ENCODE peak calls at places on chromosomes 13 and 19, in four cellular contexts. A, E, M and Y are unnamed samples.

GRCh38 chr13:50910483-50910805 is 853 bp downstream of the RNASEH2B start:
- DNase-seq in A (no peak), E (peak), M (peak), Y (peak)

GRCh38 chr19:11657307-11657706 is 60.0 kb downstream of the ZNF627 start:
- DNase-seq in A (no peak), E (no peak), M (no peak), Y (no peak)

GRCh38 chr13:101751488-101751887 is 299.0 kb downstream of the ITGBL1 start:
- DNase-seq in A (no peak), E (no peak), M (no peak), Y (no peak)

GRCh38 chr19:3068071-3068470 is 5.8 kb upstream of the TLE5 start:
- DNase-seq in A (no peak), E (no peak), M (no peak), Y (no peak)

GRCh38 chr13:59543418-59543817 is 620.3 kb downstream of the DIAPH3 start:
- DNase-seq in A (no peak), E (no peak), M (no peak), Y (no peak)

GRCh38 chr13:29748097-29748496 is 102.3 kb downstream of the UBL3 start:
- DNase-seq in A (no peak), E (no peak), M (no peak), Y (no peak)

GRCh38 chr19:35776102-35776788 is 881 bp downstream of the ARHGAP33 start:
- DNase-seq in A (no peak), E (no peak), M (no peak), Y (no peak)

GRCh38 chr19:3285647-3286176 is 61.3 kb downstream of the CELF5 start:
- DNase-seq in A (no peak), E (peak), M (no peak), Y (no peak)

GRCh38 chr13:91368676-91369425 is 21.4 kb downstream of the MIR17HG start:
- DNase-seq in A (no peak), E (no peak), M (no peak), Y (no peak)

GRCh38 chr19:48244289-48244688 is 11.4 kb downstream of the CARD8 start:
- DNase-seq in A (no peak), E (no peak), M (no peak), Y (no peak)

GRCh38 chr13:23159205-23159586 is 21.6 kb upstream of the SGCG start:
- DNase-seq in A (no peak), E (peak), M (peak), Y (no peak)

GRCh38 chr19:52896431-52897148 is 845 bp downstream of the ZNF320 start:
- DNase-seq in A (no peak), E (peak), M (peak), Y (no peak)

GRCh38 chr13:28671393-28671792 is 12.5 kb downstream of the POMP start:
- DNase-seq in A (no peak), E (no peak), M (no peak), Y (no peak)

GRCh38 chr13:91312324-91312723 is 35.2 kb upstream of the MIR17HG start:
- DNase-seq in A (no peak), E (no peak), M (no peak), Y (no peak)

GRCh38 chr19:8069116-8069973 is 16.8 kb downstream of the CCL25 start:
- DNase-seq in A (peak), E (no peak), M (no peak), Y (no peak)

GRCh38 chr19:38199340-38199739 is 24.7 kb downstream of the DPF1 start:
- DNase-seq in A (no peak), E (no peak), M (no peak), Y (no peak)

GRCh38 chr19:49324801-49325491 is at the start of gene SLC6A16:
- DNase-seq in A (no peak), E (no peak), M (no peak), Y (peak)

GRCh38 chr13:60267498-60268202 is 103.9 kb upstream of the DIAPH3 start:
- DNase-seq in A (no peak), E (no peak), M (no peak), Y (no peak)

GRCh38 chr19:55703790-55704215 is 28.8 kb downstream of the EPN1 start:
- DNase-seq in A (peak), E (no peak), M (no peak), Y (no peak)

GRCh38 chr19:19120308-19121156 is 17.7 kb downstream of the TMEM161A start:
- DNase-seq in A (peak), E (peak), M (no peak), Y (no peak)

GRCh38 chr13:45295536-45295935 is 45.4 kb downstream of the TPT1 start:
- DNase-seq in A (no peak), E (no peak), M (peak), Y (no peak)

GRCh38 chr19:14107581-14108461 is 9.7 kb downstream of the PRKACA start:
- DNase-seq in A (no peak), E (no peak), M (peak), Y (no peak)

GRCh38 chr13:113747291-113747833 is 11.7 kb upstream of the TMEM255B start:
- DNase-seq in A (no peak), E (no peak), M (no peak), Y (no peak)

GRCh38 chr19:32743021-32743420 is 23.5 kb downstream of the TDRD12 start:
- DNase-seq in A (no peak), E (no peak), M (no peak), Y (no peak)

GRCh38 chr19:14375582-14376291 is 5.5 kb upstream of the ADGRE5 start:
- DNase-seq in A (no peak), E (no peak), M (peak), Y (no peak)

GRCh38 chr13:26019881-26020535 is 31.8 kb downstream of the SHISA2 start:
- DNase-seq in A (no peak), E (no peak), M (no peak), Y (peak)

GRCh38 chr13:65855276-65855675 is 1374.9 kb downstream of the PCDH9 start:
- DNase-seq in A (no peak), E (no peak), M (no peak), Y (no peak)

GRCh38 chr13:106114981-106115554 is 420.4 kb downstream of the EFNB2 start:
- DNase-seq in A (no peak), E (no peak), M (no peak), Y (no peak)

GRCh38 chr19:33132425-33132824 is 511 bp downstream of the WDR88 start:
- DNase-seq in A (no peak), E (no peak), M (no peak), Y (no peak)

GRCh38 chr19:41194157-41194552 is 1.1 kb downstream of the CYP2S1 start:
- DNase-seq in A (no peak), E (no peak), M (no peak), Y (no peak)

GRCh38 chr13:20988033-20988908 is 73.1 kb downstream of the LATS2 start:
- DNase-seq in A (no peak), E (no peak), M (no peak), Y (no peak)

GRCh38 chr19:17205237-17206140 is 9.7 kb upstream of the USE1 start:
- DNase-seq in A (peak), E (no peak), M (peak), Y (no peak)

GRCh38 chr19:10985502-10985901 is 24.7 kb downstream of the SMARCA4 start:
- DNase-seq in A (no peak), E (no peak), M (no peak), Y (no peak)

GRCh38 chr13:19860884-19861655 is 2.4 kb downstream of the ZMYM5 start:
- DNase-seq in A (no peak), E (peak), M (no peak), Y (peak)

GRCh38 chr13:98475521-98475920 is 101.4 kb downstream of the STK24 start:
- DNase-seq in A (no peak), E (peak), M (no peak), Y (no peak)

GRCh38 chr13:83499286-83499685 is 383.0 kb downstream of the SLITRK1 start:
- DNase-seq in A (no peak), E (no peak), M (no peak), Y (no peak)

GRCh38 chr13:98265669-98266551 is 88.8 kb upstream of the RNF113B start:
- DNase-seq in A (no peak), E (no peak), M (no peak), Y (peak)

GRCh38 chr19:3440082-3440481 is 40.2 kb downstream of the SMIM24 start:
- DNase-seq in A (no peak), E (no peak), M (no peak), Y (no peak)

GRCh38 chr13:108586826-108587225 is 42.6 kb upstream of the MYO16 start:
- DNase-seq in A (no peak), E (no peak), M (no peak), Y (no peak)

GRCh38 chr13:96020155-96020575 is 33.0 kb downstream of the UGGT2 start:
- DNase-seq in A (no peak), E (peak), M (peak), Y (peak)

DNA sequence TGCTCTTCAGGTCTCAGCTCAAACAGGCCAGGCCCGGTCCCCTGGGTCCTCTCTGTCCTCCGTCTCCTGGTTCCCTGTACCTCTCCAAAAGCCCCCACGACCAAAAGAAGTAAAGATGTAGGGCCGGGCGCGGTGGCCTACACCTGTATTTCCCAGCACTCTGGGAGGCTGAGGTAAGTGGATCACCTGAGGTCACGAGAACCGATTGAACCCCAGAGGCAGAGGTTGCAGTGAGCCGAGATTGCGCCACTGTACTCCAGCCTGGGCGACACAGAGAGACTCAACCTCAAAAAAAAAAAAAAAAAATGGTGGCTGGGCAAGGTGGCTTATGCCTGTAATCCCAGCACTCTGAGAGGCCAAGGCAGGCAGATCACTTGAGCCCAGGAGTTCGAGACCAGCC is 22.0 kb upstream of the BCL3 start:
- DNase-seq in A (no peak), E (no peak), M (no peak), Y (no peak)
- H3K27ac ChIP-seq in A (no peak), E (no peak), M (no peak), Y (no peak)

DNA sequence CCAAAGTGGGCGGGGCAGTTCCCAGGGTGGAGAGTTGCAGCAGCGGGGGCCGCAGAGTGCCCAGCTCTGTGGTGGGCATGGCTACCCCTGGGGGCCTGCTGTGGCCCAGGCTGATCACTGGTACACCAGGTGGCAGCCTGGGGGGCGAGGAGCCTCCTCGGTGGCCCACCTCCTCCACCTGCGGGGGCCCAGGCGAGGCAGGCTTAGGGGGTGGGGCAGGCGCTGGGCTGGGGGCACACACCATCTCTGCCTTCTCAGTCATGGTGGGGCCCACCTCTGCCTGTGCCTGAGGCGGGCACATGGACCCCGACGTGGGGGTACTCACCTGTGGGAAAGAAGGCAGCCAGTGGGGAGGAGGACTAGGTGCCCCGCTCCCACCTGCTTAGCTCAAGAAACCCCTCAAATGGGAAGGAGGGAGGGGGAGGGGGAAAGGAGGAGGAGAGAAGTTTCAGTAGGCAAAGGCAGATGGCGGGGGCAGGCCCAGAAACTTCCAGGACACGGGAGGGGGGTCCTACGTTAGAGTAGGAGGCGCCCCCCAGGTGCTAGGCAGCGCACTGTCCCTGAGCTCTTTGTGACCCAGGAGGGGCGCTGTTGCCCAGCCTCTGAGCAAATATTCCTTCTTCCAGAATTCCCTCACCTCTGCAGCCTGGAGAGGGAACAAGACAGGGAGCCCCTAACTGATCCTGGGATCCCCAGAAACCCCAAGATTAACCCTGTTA is 1.6 kb downstream of the LYL1 start:
- DNase-seq in A (no peak), E (no peak), M (no peak), Y (no peak)
- H3K27ac ChIP-seq in A (no peak), E (no peak), M (peak), Y (no peak)

GRCh38 chr13:76522083-76522755 is 364.0 kb downstream of the KCTD12 start:
- DNase-seq in A (no peak), E (no peak), M (no peak), Y (no peak)
- H3K27ac ChIP-seq in A (no peak), E (no peak), M (no peak), Y (no peak)

GRCh38 chr13:99892189-99892588 is 79.4 kb downstream of the ZIC5 start:
- DNase-seq in A (peak), E (peak), M (no peak), Y (no peak)

GRCh38 chr13:99894105-99894504 is 77.5 kb downstream of the ZIC5 start:
- DNase-seq in A (no peak), E (no peak), M (no peak), Y (no peak)

GRCh38 chr13:99892866-99893504 is 78.6 kb downstream of the ZIC5 start:
- DNase-seq in A (no peak), E (no peak), M (no peak), Y (peak)

GRCh38 chr13:99894835-99895427 is 76.6 kb downstream of the ZIC5 start:
- DNase-seq in A (no peak), E (no peak), M (no peak), Y (peak)

DNA sequence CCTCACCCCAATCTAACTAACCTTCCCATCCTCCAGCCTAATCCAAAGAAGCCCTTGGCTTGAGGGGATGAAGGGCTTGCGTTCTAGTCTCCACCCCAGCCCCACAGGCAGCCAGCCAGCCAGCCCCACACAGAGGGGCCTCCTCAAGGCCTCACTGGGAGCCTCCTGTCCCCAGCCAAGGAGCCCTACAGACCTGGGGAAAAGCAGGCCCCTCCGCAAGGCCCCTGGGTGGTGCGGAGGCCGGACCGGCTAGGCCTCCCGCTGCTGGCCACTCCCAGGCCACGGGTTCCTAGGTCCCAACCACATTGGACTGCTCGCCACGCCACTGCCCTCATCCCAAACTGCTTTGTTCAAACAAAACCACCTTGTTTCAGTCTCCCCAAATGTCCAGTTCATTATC is 78.0 kb downstream of the ZIC5 start:
- DNase-seq in A (no peak), E (no peak), M (no peak), Y (peak)
- H3K27ac ChIP-seq in A (no peak), E (no peak), M (no peak), Y (no peak)

DNA sequence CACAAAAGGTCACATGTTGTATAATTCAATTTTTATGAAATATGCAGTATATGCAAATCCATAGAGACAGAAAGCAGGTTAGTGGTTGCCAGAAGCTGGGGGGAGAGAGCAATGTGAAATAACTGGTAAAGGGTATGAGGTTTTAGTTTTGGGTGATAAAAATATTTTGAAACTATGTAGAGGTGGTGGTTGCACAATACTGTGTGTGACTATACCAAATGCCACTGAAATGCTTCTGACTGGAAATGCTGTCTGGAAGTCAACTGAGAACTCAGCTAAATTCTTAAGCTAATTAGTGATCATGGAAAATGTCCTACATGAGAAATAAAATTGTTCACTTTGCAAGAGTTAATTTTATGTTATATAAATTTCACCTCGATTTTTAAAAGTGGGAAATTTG is 65.3 kb upstream of the RXFP2 start:
- DNase-seq in A (no peak), E (no peak), M (no peak), Y (no peak)
- H3K27ac ChIP-seq in A (no peak), E (no peak), M (no peak), Y (no peak)

GRCh38 chr19:5686647-5687359 is 3.3 kb upstream of the RPL36 start:
- DNase-seq in A (peak), E (peak), M (peak), Y (peak)

GRCh38 chr19:5683177-5683886 is 2.5 kb downstream of the HSD11B1L start:
- DNase-seq in A (no peak), E (no peak), M (no peak), Y (no peak)

GRCh38 chr19:5686326-5686646 is 3.8 kb upstream of the RPL36 start:
- DNase-seq in A (no peak), E (no peak), M (no peak), Y (no peak)

GRCh38 chr19:5682293-5682592 is 1.4 kb downstream of the HSD11B1L start:
- DNase-seq in A (no peak), E (no peak), M (no peak), Y (no peak)

GRCh38 chr19:5684694-5685430 is 4.0 kb downstream of the HSD11B1L start:
- DNase-seq in A (no peak), E (no peak), M (no peak), Y (no peak)
- H3K27ac ChIP-seq in A (no peak), E (no peak), M (no peak), Y (no peak)

GRCh38 chr13:40389081-40389641 is 277.3 kb downstream of the FOXO1 start:
- DNase-seq in A (no peak), E (no peak), M (no peak), Y (no peak)
- H3K27ac ChIP-seq in A (no peak), E (no peak), M (no peak), Y (peak)